ENCODE peak calls at places on chromosomes 2 and 18, in six cellular contexts. B, W, O, C, E and N are unnamed samples. For H3K27me3, the result is how much of the 10 kb centered on the place peaks cover.

GRCh38 chr18:48536516-48536915 is 2.3 kb upstream of the CTIF start:
- DNase-seq in B (no peak), W (no peak), O (no peak), C (no peak), E (no peak), N (no peak)

GRCh38 chr18:32480581-32480980 is 9.9 kb upstream of the GAREM1 start:
- DNase-seq in B (no peak), W (no peak), O (no peak), C (no peak), E (no peak), N (no peak)

GRCh38 chr2:33522571-33522970 is 46.1 kb downstream of the RASGRP3 start:
- DNase-seq in B (no peak), W (no peak), O (no peak), C (no peak), E (no peak), N (no peak)

GRCh38 chr2:39311469-39311868 is 67.7 kb upstream of the CDKL4 start:
- DNase-seq in B (no peak), W (no peak), O (no peak), C (no peak), E (no peak), N (no peak)

GRCh38 chr18:55861266-55861665 is 273.3 kb upstream of the TCF4 start:
- DNase-seq in B (no peak), W (peak), O (peak), C (no peak), E (no peak), N (no peak)

GRCh38 chr2:63537306-63537705 is 51.0 kb downstream of the WDPCP start:
- DNase-seq in B (no peak), W (no peak), O (peak), C (no peak), E (no peak), N (no peak)

GRCh38 chr2:148006249-148007007 is 14.1 kb downstream of the ORC4 start:
- DNase-seq in B (no peak), W (no peak), O (no peak), C (no peak), E (no peak), N (no peak)

GRCh38 chr18:13703899-13704298 is 22.5 kb downstream of the FAM210A start:
- DNase-seq in B (no peak), W (peak), O (peak), C (peak), E (no peak), N (peak)

GRCh38 chr2:36812196-36812595 is 115.7 kb downstream of the VIT start:
- DNase-seq in B (no peak), W (peak), O (peak), C (peak), E (no peak), N (no peak)

GRCh38 chr2:40690036-40690435 is 238.1 kb upstream of the SLC8A1 start:
- DNase-seq in B (no peak), W (no peak), O (no peak), C (no peak), E (no peak), N (no peak)

GRCh38 chr2:206390181-206390580 is 53.2 kb upstream of the ADAM23 start:
- DNase-seq in B (no peak), W (no peak), O (no peak), C (no peak), E (no peak), N (no peak)

GRCh38 chr2:181124499-181124898 is 144.1 kb downstream of the UBE2E3 start:
- DNase-seq in B (no peak), W (no peak), O (no peak), C (no peak), E (no peak), N (no peak)

GRCh38 chr2:182360012-182360662 is 66.7 kb downstream of the PDE1A start:
- DNase-seq in B (no peak), W (no peak), O (peak), C (no peak), E (peak), N (no peak)

GRCh38 chr2:206086683-206087350 is 843 bp upstream of the INO80D start:
- DNase-seq in B (no peak), W (no peak), O (peak), C (no peak), E (no peak), N (peak)

GRCh38 chr2:220753486-220753885 is 818.6 kb downstream of the EPHA4 start:
- DNase-seq in B (no peak), W (no peak), O (no peak), C (no peak), E (no peak), N (no peak)

GRCh38 chr2:146048141-146048540 is 1528.2 kb upstream of the ZEB2 start:
- DNase-seq in B (no peak), W (no peak), O (no peak), C (no peak), E (no peak), N (no peak)
- TF ChIP-seq CTCF in B (peak), W (no peak), O (no peak), C (no peak), E (no peak), N (no peak)

GRCh38 chr2:104867351-104868080 is 13.6 kb downstream of the POU3F3 start:
- DNase-seq in B (no peak), W (peak), O (no peak), C (no peak), E (no peak), N (no peak)

GRCh38 chr2:104864751-104865470 is 11.0 kb downstream of the POU3F3 start:
- DNase-seq in B (no peak), W (no peak), O (no peak), C (no peak), E (no peak), N (no peak)

GRCh38 chr2:104868081-104868806 is 14.3 kb downstream of the POU3F3 start:
- DNase-seq in B (no peak), W (no peak), O (no peak), C (no peak), E (no peak), N (no peak)

GRCh38 chr2:104866883-104867350 is 13.0 kb downstream of the POU3F3 start:
- DNase-seq in B (no peak), W (peak), O (no peak), C (no peak), E (no peak), N (no peak)

GRCh38 chr2:104866122-104866864 is 12.4 kb downstream of the POU3F3 start:
- DNase-seq in B (no peak), W (no peak), O (no peak), C (no peak), E (no peak), N (no peak)
- H3K27me3 ChIP-seq in B (under half), W (half or more), O (half or more), C (under half), E (under half), N (under half)

DNA sequence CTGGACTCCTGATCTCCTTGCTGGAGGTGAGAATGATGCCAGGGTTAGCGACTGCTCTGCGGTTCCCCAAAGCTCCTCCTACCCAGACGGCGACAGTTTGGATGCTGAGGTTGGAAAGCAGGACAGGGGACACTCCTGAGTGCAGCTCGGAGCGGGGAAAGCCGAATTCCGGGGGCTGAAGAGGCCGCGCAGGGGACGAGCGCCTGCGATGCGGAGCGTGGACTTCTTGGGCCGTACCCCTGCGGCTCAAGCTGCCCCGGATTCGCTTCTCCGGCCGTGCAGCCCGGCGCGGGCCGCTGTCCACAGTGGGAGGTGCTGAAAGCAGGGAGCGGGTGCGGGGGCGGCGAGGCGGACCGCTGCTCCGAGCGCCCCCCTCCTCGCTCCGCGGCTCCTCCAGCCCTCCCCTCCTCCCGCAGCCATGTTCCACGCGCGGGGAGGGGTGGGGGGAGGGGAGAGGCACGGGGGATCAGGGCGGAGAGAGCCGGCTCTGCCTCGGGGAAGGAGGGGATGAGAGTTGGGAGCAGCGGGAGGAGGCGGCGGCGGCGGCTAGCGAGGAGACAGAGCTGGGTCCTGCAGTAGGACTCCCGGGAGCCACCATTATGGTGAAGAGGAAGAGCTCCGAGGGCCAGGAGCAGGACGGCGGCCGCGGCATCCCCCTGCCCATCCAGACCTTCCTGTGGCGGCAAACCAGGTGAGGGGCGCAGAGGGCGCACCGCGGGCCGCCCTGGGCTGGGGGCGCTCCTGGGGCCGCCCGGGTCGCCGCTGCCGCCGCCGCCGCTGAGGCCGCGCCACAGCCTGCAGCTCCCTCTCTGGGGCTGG is at the start of gene UNC80:
- DNase-seq in B (peak), W (peak), O (peak), C (no peak), E (peak), N (no peak)
- TF ChIP-seq CTCF in B (no peak), W (no peak), O (no peak), C (no peak), E (no peak), N (no peak)

DNA sequence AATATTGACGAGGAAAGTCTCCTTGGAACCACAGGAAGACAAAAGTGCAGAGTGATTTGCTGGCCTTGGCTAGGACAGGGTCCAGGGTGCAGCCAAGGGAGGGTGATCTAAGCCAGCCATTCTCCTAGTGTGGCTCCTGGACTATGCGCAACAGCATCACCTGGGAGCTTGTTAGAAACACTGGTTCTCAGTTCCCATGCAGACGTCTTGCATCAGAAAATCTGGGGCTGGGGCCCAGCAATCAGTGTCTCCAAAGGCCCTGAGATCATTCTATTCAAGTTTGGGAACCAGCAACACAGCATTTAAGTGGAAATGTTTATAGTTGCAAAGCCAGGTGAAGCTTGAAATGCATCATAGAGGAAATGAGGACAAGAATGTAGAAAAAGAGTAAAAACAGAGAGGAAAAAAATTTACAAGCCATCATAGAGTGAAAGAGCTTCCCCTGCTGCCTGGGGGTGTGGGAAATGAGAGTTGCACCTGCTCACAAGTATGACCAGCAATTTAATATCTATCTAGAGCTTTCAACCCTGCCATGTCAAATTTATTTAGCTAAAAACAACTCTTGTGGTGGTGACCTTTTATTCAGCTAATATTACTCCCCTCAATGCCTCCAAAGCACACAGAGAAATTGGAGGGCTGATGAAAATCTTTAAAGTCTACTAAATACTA is 54.4 kb upstream of the SEC11C start:
- DNase-seq in B (no peak), W (no peak), O (no peak), C (no peak), E (no peak), N (no peak)
- H3K27me3 ChIP-seq in B (under half), W (under half), O (under half), C (under half), E (under half), N (under half)

GRCh38 chr18:49948975-49949374 is 135.6 kb upstream of the ACAA2 start:
- DNase-seq in B (no peak), W (no peak), O (no peak), C (no peak), E (no peak), N (no peak)

GRCh38 chr18:49949991-49950395 is 136.7 kb upstream of the ACAA2 start:
- DNase-seq in B (no peak), W (no peak), O (no peak), C (no peak), E (no peak), N (no peak)

GRCh38 chr18:49944681-49945080 is 131.3 kb upstream of the ACAA2 start:
- DNase-seq in B (no peak), W (no peak), O (no peak), C (no peak), E (peak), N (no peak)
- TF ChIP-seq CTCF in B (no peak), W (peak), O (no peak), C (no peak), E (peak), N (no peak)

GRCh38 chr2:10829304-10829703 is 16.7 kb upstream of the PDIA6 start:
- DNase-seq in B (no peak), W (no peak), O (no peak), C (no peak), E (no peak), N (no peak)
- H3K27me3 ChIP-seq in B (under half), W (under half), O (under half), C (under half), E (under half), N (under half)

DNA sequence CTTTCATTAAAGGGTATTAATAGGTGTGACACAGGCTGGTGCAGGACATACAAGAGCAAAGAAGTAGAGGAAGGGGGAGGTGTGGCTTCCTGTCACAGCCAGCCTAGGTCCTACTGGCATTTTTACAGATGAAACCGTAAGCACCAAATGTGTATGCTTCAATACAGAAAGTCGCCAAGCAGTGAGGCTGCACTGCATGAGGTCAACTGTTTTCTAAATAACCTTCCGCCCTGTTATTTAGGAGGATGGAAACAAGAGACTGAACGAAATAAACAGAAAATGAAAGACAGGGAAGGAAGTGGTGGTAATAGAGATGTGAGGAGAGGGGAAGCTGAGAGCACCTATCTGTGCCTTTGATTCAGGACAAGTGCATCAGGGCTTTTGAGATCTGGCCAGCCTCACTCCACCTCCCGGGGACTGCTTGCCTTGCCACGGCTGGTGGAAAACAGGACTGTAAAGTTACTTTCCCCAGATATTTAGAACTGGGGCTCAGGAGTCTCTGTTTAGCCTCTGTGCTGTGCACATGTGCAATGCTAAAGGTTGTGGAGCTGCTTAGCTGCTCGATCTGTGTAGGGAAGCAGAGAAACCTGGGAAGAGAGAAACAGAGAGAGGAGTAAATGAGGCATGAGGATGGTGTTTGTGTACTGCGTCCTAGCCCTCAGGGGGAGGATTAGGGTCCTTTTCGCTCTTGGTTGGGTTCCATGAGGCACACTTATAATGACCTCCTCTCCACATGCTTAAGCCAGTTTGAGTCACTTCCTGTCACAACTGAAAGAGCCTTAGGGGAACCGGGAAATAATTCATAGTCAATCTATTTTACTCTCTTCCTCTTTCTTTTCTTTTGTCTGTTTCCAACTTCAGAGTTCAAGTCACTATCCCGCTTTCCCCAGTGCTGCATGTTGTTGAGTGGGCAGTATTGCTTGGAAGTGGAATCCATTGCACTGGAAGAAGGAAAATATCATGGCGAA is 62.3 kb upstream of the BOD1L2 start:
- DNase-seq in B (no peak), W (peak), O (peak), C (no peak), E (no peak), N (peak)
- TF ChIP-seq CTCF in B (no peak), W (no peak), O (no peak), C (no peak), E (no peak), N (no peak)

DNA sequence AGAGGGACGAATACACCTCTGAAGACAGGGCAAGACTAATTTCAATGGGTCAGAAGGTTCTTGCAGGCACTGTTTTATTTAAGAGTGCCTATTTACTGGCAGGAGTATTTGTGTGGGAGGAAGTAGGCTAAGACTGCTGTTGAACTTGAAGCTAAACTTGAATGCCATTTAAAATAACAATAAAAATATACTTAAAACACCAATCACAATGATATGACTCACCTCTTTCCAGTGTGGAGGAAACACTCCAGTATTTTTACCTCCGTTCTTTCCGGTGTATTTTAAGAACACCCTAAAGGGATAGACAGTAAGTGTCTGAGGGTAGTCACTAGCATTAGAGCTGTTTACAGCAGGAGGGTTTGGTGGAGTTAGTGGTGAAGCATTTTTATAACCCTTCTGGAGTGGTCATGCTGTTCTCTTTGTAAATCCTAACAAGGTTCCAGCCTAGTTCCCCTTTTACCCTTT is 9.6 kb upstream of the HOXD1 start:
- DNase-seq in B (no peak), W (no peak), O (no peak), C (no peak), E (no peak), N (no peak)
- H3K27me3 ChIP-seq in B (under half), W (half or more), O (under half), C (under half), E (under half), N (under half)

GRCh38 chr2:108393197-108393596 is 15.4 kb downstream of the SULT1C4 start:
- DNase-seq in B (no peak), W (no peak), O (no peak), C (no peak), E (no peak), N (no peak)

GRCh38 chr2:108395155-108395554 is 17.4 kb downstream of the SULT1C4 start:
- DNase-seq in B (no peak), W (no peak), O (no peak), C (no peak), E (no peak), N (no peak)

GRCh38 chr2:108392029-108392428 is 14.3 kb downstream of the SULT1C4 start:
- DNase-seq in B (no peak), W (no peak), O (no peak), C (no peak), E (no peak), N (no peak)

GRCh38 chr2:108399479-108399878 is 21.7 kb downstream of the SULT1C4 start:
- DNase-seq in B (no peak), W (no peak), O (no peak), C (no peak), E (no peak), N (no peak)

GRCh38 chr2:108396845-108397244 is 19.1 kb downstream of the SULT1C4 start:
- DNase-seq in B (no peak), W (peak), O (peak), C (peak), E (no peak), N (no peak)
- TF ChIP-seq CTCF in B (no peak), W (peak), O (peak), C (peak), E (no peak), N (peak)

GRCh38 chr2:20670315-20671035 is 3.5 kb downstream of the GDF7 start:
- DNase-seq in B (no peak), W (peak), O (no peak), C (no peak), E (no peak), N (no peak)

GRCh38 chr2:20673686-20674308 is 6.9 kb downstream of the GDF7 start:
- DNase-seq in B (no peak), W (no peak), O (no peak), C (no peak), E (no peak), N (no peak)

GRCh38 chr2:20671736-20672080 is 4.8 kb downstream of the GDF7 start:
- DNase-seq in B (no peak), W (peak), O (no peak), C (no peak), E (no peak), N (no peak)

GRCh38 chr2:20671036-20671735 is 4.2 kb downstream of the GDF7 start:
- DNase-seq in B (no peak), W (peak), O (no peak), C (no peak), E (no peak), N (no peak)

GRCh38 chr2:20672191-20672951 is 5.4 kb downstream of the GDF7 start:
- DNase-seq in B (no peak), W (peak), O (no peak), C (no peak), E (no peak), N (no peak)
- H3K27me3 ChIP-seq in B (under half), W (half or more), O (under half), C (under half), E (under half), N (under half)